ENCODE peak calls at places on chromosomes 3 and 15, in nine cellular contexts. K is A549; J is CD4-positive, CD25-positive, alpha-beta regulatory T cell; Q is CD4-positive, alpha-beta memory T cell; D is Panc1; G is iPS DF 6.9; T is MM.1S; P is tibial nerve; Y is heart right ventricle. X is an unnamed sample.

GRCh38 chr3:171812811-171813210 is 2.5 kb upstream of the PLD1 start:
- DNase-seq in K (no peak), J (no peak), Q (no peak), D (no peak), G (no peak), T (no peak), P (no peak), Y (no peak), X (no peak)

GRCh38 chr3:193677734-193678133 is 84.7 kb downstream of the OPA1 start:
- DNase-seq in K (no peak), J (no peak), Q (no peak), D (no peak), G (no peak), T (no peak), P (no peak), Y (no peak), X (no peak)

GRCh38 chr15:41401904-41402267 is 410 bp downstream of the NDUFAF1 start:
- DNase-seq in K (no peak), J (no peak), Q (no peak), D (no peak), G (no peak), T (no peak), P (no peak), Y (no peak), X (no peak)

GRCh38 chr3:113914646-113915045 is 33.2 kb upstream of the ZDHHC23 start:
- DNase-seq in K (no peak), J (no peak), Q (no peak), D (no peak), G (no peak), T (no peak), P (no peak), Y (no peak), X (no peak)

GRCh38 chr15:92545996-92546395 is 109.6 kb downstream of the FAM174B start:
- DNase-seq in K (no peak), J (no peak), Q (no peak), D (no peak), G (no peak), T (no peak), P (no peak), Y (no peak), X (no peak)

GRCh38 chr15:85750319-85750806 is 44.4 kb downstream of the KLHL25 start:
- DNase-seq in K (no peak), J (no peak), Q (no peak), D (no peak), G (no peak), T (no peak), P (no peak), Y (peak; percentile 80), X (no peak)

GRCh38 chr3:53776494-53777101 is 69.6 kb downstream of the CHDH start:
- DNase-seq in K (no peak), J (no peak), Q (no peak), D (no peak), G (no peak), T (no peak), P (no peak), Y (no peak), X (no peak)

GRCh38 chr3:179460260-179460659 is 9.0 kb upstream of the GNB4 start:
- DNase-seq in K (no peak), J (no peak), Q (no peak), D (no peak), G (no peak), T (no peak), P (no peak), Y (no peak), X (no peak)

GRCh38 chr3:39990532-39990931 is 181.1 kb downstream of the MYRIP start:
- DNase-seq in K (peak; percentile 54), J (peak; percentile 27), Q (no peak), D (peak; percentile 12), G (peak; percentile 52), T (peak; percentile 72), P (peak; percentile 26), Y (no peak), X (peak; percentile 47)

GRCh38 chr15:96245252-96245651 is 85.2 kb upstream of the NR2F2 start:
- DNase-seq in K (no peak), J (no peak), Q (no peak), D (no peak), G (no peak), T (no peak), P (no peak), Y (no peak), X (no peak)
- H3K4me1 ChIP-seq in K (no peaks in the 10 kb centered on the region), J (no peaks in the 10 kb centered on the region), Q (no peaks in the 10 kb centered on the region), D (no peaks in the 10 kb centered on the region), G (no peaks in the 10 kb centered on the region), T (no peaks in the 10 kb centered on the region), P (no peaks in the 10 kb centered on the region), Y (no peaks in the 10 kb centered on the region), X (no peaks in the 10 kb centered on the region)

DNA sequence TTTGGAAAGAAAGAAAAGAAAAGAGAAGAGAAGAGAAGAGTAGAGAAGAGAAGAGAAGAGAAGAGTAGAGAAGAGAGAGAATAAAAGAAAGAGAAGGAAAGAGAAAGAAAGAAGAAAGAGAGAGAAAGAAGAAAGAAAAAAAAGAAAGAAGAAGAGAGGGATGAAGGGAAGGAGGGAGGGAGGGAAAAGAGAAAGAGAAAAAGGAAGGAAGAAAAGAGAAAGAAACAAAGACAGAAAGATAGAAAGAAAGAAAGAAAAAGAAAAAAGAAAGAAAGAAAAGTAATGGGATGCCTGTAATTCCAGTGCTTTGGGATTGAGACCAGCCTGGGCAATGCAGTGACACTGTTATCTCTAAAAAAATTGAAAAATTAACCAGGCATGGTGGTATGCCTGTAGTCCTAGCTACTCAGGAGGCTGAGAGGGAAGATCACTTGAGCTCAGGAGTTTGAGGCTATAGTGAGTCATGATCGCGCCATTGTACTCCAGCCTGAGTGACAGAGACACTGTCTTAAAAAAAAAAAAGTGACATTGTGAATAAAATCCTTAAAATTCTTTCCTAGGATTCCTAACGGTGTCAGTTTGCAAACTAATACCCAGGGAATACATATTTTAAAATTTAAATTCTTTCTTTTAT is 1.7 kb downstream of the RASL12 start:
- DNase-seq in K (no peak), J (no peak), Q (no peak), D (no peak), G (no peak), T (no peak), P (no peak), Y (no peak), X (no peak)
- H3K4me1 ChIP-seq in K (peaks cover 5% of the 10 kb centered on the region), J (no peaks in the 10 kb centered on the region), Q (no peaks in the 10 kb centered on the region), D (no peaks in the 10 kb centered on the region), G (peaks cover 5% of the 10 kb centered on the region), T (no peaks in the 10 kb centered on the region), P (no peaks in the 10 kb centered on the region), Y (peaks cover 40% of the 10 kb centered on the region), X (no peaks in the 10 kb centered on the region)

DNA sequence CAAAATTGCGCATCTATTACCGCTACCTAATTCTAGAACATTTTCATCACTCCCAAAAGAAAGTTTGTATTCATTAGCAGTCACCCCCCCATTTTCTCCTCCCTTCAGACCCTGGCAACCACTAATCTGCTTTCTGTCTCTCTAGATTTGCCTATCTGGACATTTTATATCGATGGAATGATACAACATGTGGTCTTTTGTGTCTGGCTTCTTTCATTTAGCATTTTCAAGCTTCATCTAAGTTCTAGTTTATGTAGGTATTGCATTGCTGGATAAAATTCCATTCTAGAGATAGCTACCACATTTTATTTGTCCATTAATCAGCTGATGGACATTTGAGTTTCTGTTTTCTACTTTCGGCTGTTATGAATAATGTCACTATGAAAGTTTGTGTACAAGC is 38.4 kb downstream of the SLMAP start:
- DNase-seq in K (no peak), J (no peak), Q (no peak), D (no peak), G (no peak), T (no peak), P (no peak), Y (no peak), X (no peak)
- H3K4me1 ChIP-seq in K (peaks cover 81% of the 10 kb centered on the region), J (peaks cover 4% of the 10 kb centered on the region), Q (no peaks in the 10 kb centered on the region), D (peaks cover 14% of the 10 kb centered on the region), G (no peaks in the 10 kb centered on the region), T (no peaks in the 10 kb centered on the region), P (no peaks in the 10 kb centered on the region), Y (peaks cover 7% of the 10 kb centered on the region), X (no peaks in the 10 kb centered on the region)

DNA sequence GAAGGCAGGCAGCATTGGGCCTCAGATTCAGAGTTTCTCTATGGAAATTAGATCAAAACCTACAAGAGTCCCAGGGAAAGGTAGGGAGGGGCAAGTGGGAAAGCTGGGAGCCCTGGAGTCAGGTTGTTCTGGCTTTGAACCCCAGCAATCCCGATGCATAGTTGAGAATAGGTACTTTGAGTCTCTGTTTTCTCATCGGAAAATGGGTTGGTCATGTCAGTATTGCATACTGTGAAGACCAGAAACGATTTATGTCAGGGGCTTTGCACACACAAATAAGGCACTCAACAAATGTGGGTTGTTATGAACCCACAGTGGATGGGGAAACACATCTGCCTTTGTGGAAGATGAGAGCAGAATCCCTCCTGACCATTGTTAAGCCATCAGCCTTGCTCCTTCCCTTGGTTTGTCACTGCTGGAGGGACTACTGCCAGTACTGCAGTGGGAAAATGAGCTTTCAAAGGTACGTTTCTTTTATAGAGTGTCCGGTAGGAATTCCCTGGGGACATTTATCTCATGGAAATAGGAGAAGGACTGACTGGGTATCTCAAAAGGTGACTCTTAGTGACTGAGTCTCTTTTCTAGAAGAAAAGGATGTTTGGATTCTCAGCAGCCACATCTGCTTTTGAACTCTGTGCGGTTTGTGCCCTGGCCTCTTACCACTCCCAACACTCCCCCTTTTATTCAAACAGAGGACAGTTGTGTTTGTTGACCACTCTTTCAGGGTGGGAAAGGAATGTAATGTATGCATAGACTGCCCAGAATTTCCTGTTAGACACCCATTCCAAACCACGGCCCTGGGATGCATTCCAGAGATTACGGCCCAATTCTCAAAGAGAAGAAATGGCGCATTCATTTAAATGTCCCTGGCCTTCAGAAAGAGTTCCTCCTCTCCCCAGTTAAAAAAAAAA is 54.6 kb upstream of the VILL start:
- DNase-seq in K (peak; percentile 81), J (no peak), Q (no peak), D (no peak), G (no peak), T (no peak), P (no peak), Y (no peak), X (no peak)
- H3K4me1 ChIP-seq in K (peaks cover 32% of the 10 kb centered on the region), J (no peaks in the 10 kb centered on the region), Q (no peaks in the 10 kb centered on the region), D (no peaks in the 10 kb centered on the region), G (peaks cover 4% of the 10 kb centered on the region), T (no peaks in the 10 kb centered on the region), P (no peaks in the 10 kb centered on the region), Y (peaks cover 42% of the 10 kb centered on the region), X (peaks cover 5% of the 10 kb centered on the region)

GRCh38 chr15:97071658-97072057 is 741.2 kb downstream of the NR2F2 start:
- DNase-seq in K (no peak), J (no peak), Q (no peak), D (no peak), G (no peak), T (no peak), P (no peak), Y (no peak), X (no peak)
- H3K4me1 ChIP-seq in K (no peaks in the 10 kb centered on the region), J (no peaks in the 10 kb centered on the region), Q (no peaks in the 10 kb centered on the region), D (no peaks in the 10 kb centered on the region), G (no peaks in the 10 kb centered on the region), T (no peaks in the 10 kb centered on the region), P (no peaks in the 10 kb centered on the region), Y (no peaks in the 10 kb centered on the region), X (no peaks in the 10 kb centered on the region)